ENCODE peak calls at places on chromosomes 16 and 17, in six cellular contexts. D, S, K, Q, R and Z are unnamed samples.

GRCh38 chr17:2592974-2593845 is at the start of gene PAFAH1B1:
- DNase-seq in D (peak; percentile 92), S (peak; percentile 87), K (peak; percentile 95), Q (peak; percentile 90), R (peak; percentile 93), Z (peak; percentile 86)

GRCh38 chr17:77115947-77116346 is 24.8 kb upstream of the SEC14L1 start:
- DNase-seq in D (no peak), S (no peak), K (no peak), Q (no peak), R (no peak), Z (no peak)

GRCh38 chr16:28279006-28279405 is 13.3 kb upstream of the SBK1 start:
- DNase-seq in D (no peak), S (no peak), K (no peak), Q (no peak), R (no peak), Z (no peak)

GRCh38 chr16:11583171-11583570 is 3.5 kb downstream of the LITAF start:
- DNase-seq in D (peak; percentile 33), S (peak; percentile 41), K (no peak), Q (no peak), R (no peak), Z (peak; percentile 18)

GRCh38 chr16:30142672-30143346 is 19.8 kb upstream of the MAPK3 start:
- DNase-seq in D (no peak), S (no peak), K (no peak), Q (no peak), R (no peak), Z (no peak)

GRCh38 chr17:47200325-47200663 is 8.9 kb upstream of the MYL4 start:
- DNase-seq in D (no peak), S (no peak), K (no peak), Q (no peak), R (no peak), Z (peak; percentile 57)

GRCh38 chr17:19728114-19728495 is 11.7 kb upstream of the SLC47A2 start:
- DNase-seq in D (peak; percentile 57), S (peak; percentile 53), K (peak; percentile 91), Q (peak; percentile 80), R (no peak), Z (no peak)

GRCh38 chr16:87806246-87806607 is 40.4 kb upstream of the KLHDC4 start:
- DNase-seq in D (no peak), S (peak; percentile 13), K (no peak), Q (no peak), R (no peak), Z (no peak)

GRCh38 chr17:82152114-82152513 is 54.1 kb upstream of the FASN start:
- DNase-seq in D (no peak), S (no peak), K (no peak), Q (no peak), R (no peak), Z (no peak)

GRCh38 chr16:55280622-55281021 is 43.4 kb upstream of the IRX6 start:
- DNase-seq in D (no peak), S (no peak), K (no peak), Q (no peak), R (no peak), Z (no peak)

GRCh38 chr16:65117701-65118448 is 4.0 kb downstream of the CDH11 start:
- DNase-seq in D (peak; percentile 87), S (peak; percentile 84), K (no peak), Q (peak; percentile 73), R (peak; percentile 58), Z (no peak)

GRCh38 chr17:65228734-65229390 is 91.7 kb downstream of the RGS9 start:
- DNase-seq in D (peak; percentile 24), S (peak; percentile 33), K (no peak), Q (no peak), R (no peak), Z (no peak)

GRCh38 chr16:50841081-50841886 is 99.4 kb downstream of the CYLD start:
- DNase-seq in D (no peak), S (no peak), K (no peak), Q (no peak), R (peak; percentile 8), Z (no peak)

GRCh38 chr17:75683467-75684041 is 16.4 kb downstream of the SAP30BP start:
- DNase-seq in D (peak; percentile 69), S (peak; percentile 86), K (no peak), Q (no peak), R (no peak), Z (no peak)

GRCh38 chr17:41734139-41734948 is at the start of gene HAP1:
- DNase-seq in D (no peak), S (no peak), K (no peak), Q (no peak), R (peak; percentile 57), Z (no peak)

GRCh38 chr16:55349867-55350266 is 25.9 kb downstream of the IRX6 start:
- DNase-seq in D (peak; percentile 8), S (no peak), K (no peak), Q (no peak), R (no peak), Z (no peak)

GRCh38 chr17:78293896-78294295 is 62.5 kb downstream of the TMEM235 start:
- DNase-seq in D (no peak), S (no peak), K (peak; percentile 72), Q (no peak), R (no peak), Z (no peak)

GRCh38 chr17:49694847-49695697 is 12.7 kb downstream of the SLC35B1 start:
- DNase-seq in D (peak; percentile 27), S (no peak), K (no peak), Q (peak; percentile 72), R (peak; percentile 58), Z (no peak)

GRCh38 chr16:1330931-1331711 is 2.3 kb upstream of the BAIAP3 start:
- DNase-seq in D (no peak), S (no peak), K (no peak), Q (no peak), R (no peak), Z (no peak)

GRCh38 chr16:55914383-55914782 is 39.2 kb upstream of the CES5A start:
- DNase-seq in D (no peak), S (no peak), K (no peak), Q (no peak), R (no peak), Z (no peak)

GRCh38 chr16:47916266-47916665 is 239.5 kb downstream of the ABCC12 start:
- DNase-seq in D (peak; percentile 50), S (no peak), K (no peak), Q (no peak), R (no peak), Z (no peak)

GRCh38 chr16:84844049-84844350 is 24.2 kb downstream of the CRISPLD2 start:
- DNase-seq in D (no peak), S (no peak), K (no peak), Q (no peak), R (no peak), Z (no peak)

GRCh38 chr17:50638851-50639767 is 4.4 kb downstream of the ABCC3 start:
- DNase-seq in D (peak; percentile 96), S (peak; percentile 97), K (peak; percentile 94), Q (peak; percentile 98), R (no peak), Z (no peak)

GRCh38 chr16:77877712-77878111 is 89.3 kb downstream of the VAT1L start:
- DNase-seq in D (peak; percentile 91), S (no peak), K (no peak), Q (no peak), R (no peak), Z (no peak)

GRCh38 chr16:7405166-7405565 is 72.5 kb downstream of the RBFOX1 start:
- DNase-seq in D (no peak), S (no peak), K (peak; percentile 80), Q (no peak), R (peak; percentile 26), Z (no peak)

GRCh38 chr16:35636831-35637230 is 2177.4 kb downstream of the TP53TG3F start:
- DNase-seq in D (no peak), S (no peak), K (no peak), Q (no peak), R (no peak), Z (no peak)

GRCh38 chr16:25264599-25264998 is 7.0 kb upstream of the ZKSCAN2 start:
- DNase-seq in D (peak; percentile 13), S (no peak), K (no peak), Q (no peak), R (no peak), Z (no peak)

GRCh38 chr16:88077328-88078108 is 126.3 kb downstream of the BANP start:
- DNase-seq in D (no peak), S (no peak), K (peak; percentile 31), Q (no peak), R (no peak), Z (peak; percentile 38)

GRCh38 chr17:40309938-40310510 is 1.0 kb downstream of the RARA start:
- DNase-seq in D (no peak), S (no peak), K (no peak), Q (peak; percentile 53), R (no peak), Z (no peak)

GRCh38 chr16:67456383-67457140 is 24.4 kb downstream of the ATP6V0D1 start:
- DNase-seq in D (peak; percentile 36), S (peak; percentile 46), K (peak; percentile 53), Q (peak; percentile 77), R (no peak), Z (no peak)
- TF ChIP-seq CTCF in D (peak; percentile 54), S (peak; percentile 76), K (peak; percentile 49), Q (peak; percentile 46), R (peak; percentile 34), Z (peak; percentile 57)

DNA sequence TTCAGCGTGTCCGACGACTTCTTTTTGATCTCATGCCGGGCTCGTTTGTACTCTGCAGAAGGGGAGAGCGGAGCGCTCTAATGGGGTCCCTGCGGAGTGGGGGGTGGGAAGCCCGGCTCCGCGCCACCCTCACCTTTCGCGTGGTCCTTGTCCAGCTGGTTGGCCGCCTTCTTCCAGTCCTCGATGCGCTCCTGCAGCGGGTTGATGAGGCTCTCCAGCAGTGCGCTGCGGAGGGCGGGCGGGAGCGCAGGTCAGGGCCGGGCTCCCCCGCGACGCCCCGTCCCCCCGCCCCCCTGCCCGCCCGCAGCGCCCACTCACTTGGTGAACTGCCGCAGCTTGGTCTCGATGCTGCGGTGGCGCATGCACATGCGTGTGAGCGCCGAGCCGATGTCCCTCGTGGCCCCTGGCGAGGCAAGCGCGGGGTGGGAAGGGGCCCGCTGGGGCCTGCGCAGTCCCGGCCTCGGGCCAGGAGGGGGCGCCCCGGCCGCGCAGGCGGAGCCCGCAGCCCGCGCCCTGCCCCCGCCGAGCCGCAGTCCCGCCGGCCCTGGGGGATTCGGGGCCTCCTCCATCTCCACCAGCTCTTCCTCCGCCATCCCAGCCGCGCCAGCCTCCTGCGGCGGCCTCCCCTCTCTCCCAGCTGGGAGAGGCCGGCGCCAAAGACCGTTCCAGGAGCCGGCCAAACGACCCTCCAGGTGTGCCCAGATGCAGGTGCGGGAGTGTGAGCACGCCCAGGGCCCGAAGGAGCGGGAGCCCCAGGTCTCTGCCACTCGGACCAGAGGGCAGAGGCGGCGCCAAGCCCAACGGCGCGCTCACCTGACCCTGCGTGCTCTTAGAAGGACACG is 6.0 kb downstream of the MTSS2 start:
- DNase-seq in D (no peak), S (no peak), K (peak; percentile 40), Q (no peak), R (no peak), Z (no peak)
- TF ChIP-seq CTCF in D (peak; percentile 46), S (peak; percentile 43), K (peak; percentile 31), Q (no peak), R (peak; percentile 58), Z (peak; percentile 15)

GRCh38 chr17:30372755-30373154 is 6.0 kb upstream of the CPD start:
- DNase-seq in D (no peak), S (peak; percentile 51), K (no peak), Q (no peak), R (no peak), Z (no peak)
- TF ChIP-seq CTCF in D (no peak), S (peak; percentile 43), K (no peak), Q (no peak), R (no peak), Z (no peak)

DNA sequence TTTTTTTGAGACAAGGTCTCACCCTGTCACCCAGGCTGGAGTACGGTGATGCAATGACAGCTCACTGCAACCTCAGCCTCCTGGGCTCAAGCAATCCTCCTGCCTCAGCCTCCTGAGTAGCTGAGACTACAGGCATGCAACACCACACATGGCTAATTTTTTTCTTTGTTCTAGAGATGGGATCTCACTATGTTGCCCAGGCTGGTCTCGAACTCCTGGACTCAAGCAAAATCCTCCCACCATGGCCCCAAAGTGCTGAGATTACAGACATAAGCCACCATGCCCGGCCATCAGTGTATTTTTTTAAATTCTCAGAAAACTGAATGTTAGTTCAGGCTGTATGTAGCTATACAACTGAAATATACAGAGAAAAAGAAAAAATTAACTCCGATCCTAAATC is 6.2 kb downstream of the APPBP2 start:
- DNase-seq in D (no peak), S (no peak), K (no peak), Q (no peak), R (no peak), Z (no peak)
- TF ChIP-seq CTCF in D (no peak), S (no peak), K (no peak), Q (no peak), R (no peak), Z (no peak)